ENCODE peak calls at places on chromosomes 3 and 15, in six cellular contexts. G, E, H, V, C and U are unnamed samples.

GRCh38 chr3:171704814-171705213 is 105.5 kb downstream of the PLD1 start:
- DNase-seq in C (no peak), V (no peak), E (no peak), G (no peak), H (no peak), U (no peak)

GRCh38 chr3:29683306-29683993 is 402.6 kb downstream of the RBMS3 start:
- DNase-seq in H (peak; percentile 68), C (peak; percentile 69), V (peak; percentile 17), G (no peak), E (no peak), U (peak; percentile 60)

GRCh38 chr15:62857411-62857853 is 185.1 kb upstream of the TPM1 start:
- DNase-seq in H (no peak), V (no peak), E (no peak), G (no peak), C (peak; percentile 23), U (no peak)

GRCh38 chr3:24495334-24495994 is 814 bp upstream of the THRB start:
- DNase-seq in H (no peak), V (peak; percentile 58), G (peak; percentile 56), E (peak; percentile 66), C (peak; percentile 61), U (no peak)

GRCh38 chr3:72517804-72518442 is 330.3 kb downstream of the SHQ1 start:
- DNase-seq in V (no peak), H (peak; percentile 8), E (no peak), C (no peak), G (no peak), U (no peak)

GRCh38 chr3:170063691-170064090 is 25.9 kb downstream of the GPR160 start:
- DNase-seq in C (no peak), E (no peak), V (no peak), G (no peak), H (no peak), U (no peak)

GRCh38 chr3:127674099-127674792 is 1.5 kb downstream of the ABTB1 start:
- DNase-seq in H (no peak), G (no peak), E (no peak), V (no peak), C (no peak), U (no peak)

GRCh38 chr3:106333911-106334618 is 465.3 kb upstream of the CBLB start:
- DNase-seq in C (no peak), E (no peak), H (peak; percentile 75), V (no peak), G (no peak), U (no peak)

GRCh38 chr15:101452572-101452971 is 36.9 kb downstream of the PCSK6 start:
- DNase-seq in C (no peak), G (peak; percentile 38), H (no peak), E (no peak), V (no peak), U (no peak)

GRCh38 chr3:83457516-83457915 is 1501.3 kb upstream of the CADM2 start:
- DNase-seq in H (no peak), E (no peak), C (no peak), G (no peak), V (no peak), U (no peak)

GRCh38 chr3:69768436-69768835 is 29.2 kb downstream of the MITF start:
- DNase-seq in G (no peak), C (no peak), E (no peak), V (no peak), H (no peak), U (no peak)

GRCh38 chr3:138862531-138862923 is 27.8 kb upstream of the PIK3CB start:
- DNase-seq in E (no peak), H (no peak), C (peak; percentile 15), G (no peak), V (no peak), U (no peak)

GRCh38 chr15:29670945-29671307 is 151.3 kb downstream of the TJP1 start:
- DNase-seq in G (peak; percentile 69), H (peak; percentile 61), C (peak; percentile 99), E (no peak), V (no peak), U (no peak)

GRCh38 chr15:36029606-36030005 is 483.6 kb upstream of the DPH6 start:
- DNase-seq in G (no peak), H (peak; percentile 71), V (no peak), C (no peak), E (no peak), U (no peak)
- TF ChIP-seq BHLHE40 in G (no peak), H (no peak), V (no peak), C (no peak), E (no peak), U (no peak)

GRCh38 chr3:117719316-117719926 is 1009.8 kb downstream of the TUSC7 start:
- DNase-seq in V (peak; percentile 17), C (peak; percentile 17), H (peak; percentile 40), E (peak; percentile 11), G (peak; percentile 8), U (no peak)
- TF ChIP-seq BHLHE40 in V (no peak), C (no peak), H (no peak), E (no peak), G (no peak), U (no peak)

GRCh38 chr15:39495871-39496459 is 84.9 kb upstream of the THBS1 start:
- DNase-seq in V (no peak), H (peak; percentile 52), G (no peak), C (no peak), E (no peak), U (no peak)
- TF ChIP-seq BHLHE40 in V (no peak), H (no peak), G (no peak), C (no peak), E (no peak), U (no peak)

GRCh38 chr3:50617096-50617791 is at the start of gene MAPKAPK3:
- DNase-seq in G (peak; percentile 29), H (no peak), C (no peak), V (no peak), E (no peak), U (no peak)
- TF ChIP-seq BHLHE40 in G (peak; percentile 2), H (peak; percentile 17), C (no peak), V (no peak), E (peak; percentile 30), U (peak; percentile 39)

GRCh38 chr15:34335176-34335575 is 2.4 kb downstream of the SLC12A6 start:
- DNase-seq in C (no peak), H (no peak), E (no peak), V (no peak), G (no peak), U (no peak)

GRCh38 chr15:34337557-34338306 is at the start of gene SLC12A6:
- DNase-seq in G (peak; percentile 78), C (peak; percentile 91), V (peak; percentile 85), H (peak; percentile 93), E (peak; percentile 95), U (no peak)

GRCh38 chr15:34336333-34336732 is 1.2 kb downstream of the SLC12A6 start:
- DNase-seq in E (no peak), V (no peak), C (no peak), G (no peak), H (no peak), U (no peak)

GRCh38 chr15:34338347-34338746 is 766 bp upstream of the SLC12A6 start:
- DNase-seq in V (no peak), H (no peak), E (no peak), G (no peak), C (no peak), U (no peak)

DNA sequence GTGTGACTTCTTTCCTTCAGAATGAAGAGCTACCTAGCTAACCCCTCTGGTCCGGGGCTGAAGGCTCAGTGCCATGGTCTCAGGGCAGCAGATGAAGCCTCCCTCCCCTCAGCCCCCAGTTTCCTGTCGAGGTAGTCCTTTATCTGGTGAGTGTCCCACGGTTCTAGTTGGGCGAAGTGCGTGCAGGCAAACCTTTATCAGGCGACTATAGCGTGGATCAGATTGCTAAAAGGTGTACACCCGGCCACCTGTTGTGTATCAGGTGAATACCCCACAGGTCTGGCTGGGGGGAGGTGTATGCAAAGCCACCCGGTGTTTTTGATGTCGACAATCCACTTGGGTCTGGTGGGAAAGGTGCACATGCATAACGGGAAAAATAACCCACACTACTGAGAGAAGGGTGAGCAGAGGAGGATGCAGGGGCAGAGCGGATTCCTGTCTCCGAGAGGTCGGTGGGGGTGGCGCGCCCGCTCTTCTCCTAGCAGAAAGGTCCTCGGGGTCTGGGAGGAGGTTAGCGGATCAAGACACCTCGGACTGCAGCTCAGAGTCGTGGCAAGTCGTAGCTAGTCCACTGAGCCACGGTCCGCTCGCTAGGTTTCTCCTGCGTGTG is 529 bp downstream of the SLC12A6 start:
- DNase-seq in V (no peak), C (no peak), G (no peak), H (no peak), E (no peak), U (no peak)
- TF ChIP-seq BHLHE40 in V (no peak), C (no peak), G (no peak), H (no peak), E (no peak), U (no peak)

GRCh38 chr15:73601449-73602425 is 31.5 kb downstream of the NPTN start:
- DNase-seq in C (peak; percentile 42), G (peak; percentile 33), V (no peak), E (no peak), H (peak; percentile 61), U (no peak)
- TF ChIP-seq BHLHE40 in C (no peak), G (no peak), V (no peak), E (no peak), H (no peak), U (no peak)

DNA sequence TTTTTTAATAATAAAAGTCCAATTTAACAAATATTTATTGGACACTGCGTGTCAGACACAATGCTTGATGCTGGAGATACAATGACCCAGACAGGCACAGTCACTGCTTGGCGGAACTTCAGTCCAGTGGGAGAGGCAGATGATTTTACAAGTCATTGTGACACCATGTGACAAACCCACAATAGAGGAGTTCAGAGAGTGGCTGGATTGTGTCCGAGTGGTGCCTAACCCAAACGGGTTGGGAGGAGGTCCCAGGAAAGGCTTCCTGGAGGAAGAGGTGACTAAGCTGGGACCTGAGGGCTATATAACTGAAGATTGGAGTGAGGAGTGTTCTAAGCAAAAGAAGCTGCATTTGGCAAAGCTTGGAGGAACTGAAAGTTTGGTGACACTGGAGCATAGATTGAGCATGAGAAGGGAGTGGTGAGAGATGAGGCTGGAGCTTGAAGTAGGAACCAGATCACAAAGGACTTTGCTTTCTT is 41.4 kb downstream of the CRTC3 start:
- DNase-seq in V (no peak), E (peak; percentile 53), G (no peak), C (peak; percentile 52), H (no peak), U (no peak)
- TF ChIP-seq BHLHE40 in V (no peak), E (no peak), G (no peak), C (no peak), H (no peak), U (no peak)

GRCh38 chr15:66472176-66472999 is 25.2 kb downstream of the SNAPC5 start:
- DNase-seq in H (peak; percentile 50), G (peak; percentile 35), V (no peak), E (no peak), C (no peak), U (peak; percentile 78)
- TF ChIP-seq BHLHE40 in H (no peak), G (no peak), V (no peak), E (no peak), C (no peak), U (peak; percentile 79)